ENCODE peak calls at places on chromosomes 5 and 9, in five cellular contexts. One of them, this sample, is unnamed.

GRCh38 chr5:109406719-109407118 is 3.1 kb downstream of the PJA2 start:
- DNase-seq in B cell: no peak
- DNase-seq in adrenal gland: no peak
- DNase-seq in GM10248: no peak
- DNase-seq in thoracic aorta: no peak
- DNase-seq in this sample: no peak

GRCh38 chr9:128657344-128657704 is 677 bp upstream of the DYNC2I2 start:
- DNase-seq in adrenal gland: no peak
- DNase-seq in thoracic aorta: no peak
- DNase-seq in B cell: no peak
- DNase-seq in GM10248: no peak
- DNase-seq in this sample: no peak

GRCh38 chr9:70324963-70325362 is 66.2 kb downstream of the SMC5 start:
- DNase-seq in GM10248: no peak
- DNase-seq in adrenal gland: no peak
- DNase-seq in thoracic aorta: no peak
- DNase-seq in B cell: no peak
- DNase-seq in this sample: no peak

GRCh38 chr5:95884511-95884910 is 62.0 kb upstream of the GLRX start:
- DNase-seq in B cell: no peak
- DNase-seq in adrenal gland: no peak
- DNase-seq in thoracic aorta: no peak
- DNase-seq in GM10248: no peak
- DNase-seq in this sample: no peak

GRCh38 chr9:114434878-114435311 is 47.1 kb upstream of the AKNA start:
- DNase-seq in GM10248: peak; percentile 62
- DNase-seq in thoracic aorta: no peak
- DNase-seq in adrenal gland: peak; percentile 26
- DNase-seq in B cell: peak; percentile 61
- DNase-seq in this sample: no peak

GRCh38 chr5:66757219-66757833 is 161.1 kb downstream of the MAST4 start:
- DNase-seq in GM10248: peak; percentile 31
- DNase-seq in B cell: peak; percentile 27
- DNase-seq in adrenal gland: peak; percentile 59
- DNase-seq in thoracic aorta: no peak
- DNase-seq in this sample: no peak

GRCh38 chr5:34848230-34848629 is 9.3 kb downstream of the TTC23L start:
- DNase-seq in GM10248: no peak
- DNase-seq in adrenal gland: no peak
- DNase-seq in thoracic aorta: no peak
- DNase-seq in B cell: no peak
- DNase-seq in this sample: no peak

GRCh38 chr9:123528521-123528920 is 172.5 kb downstream of the CRB2 start:
- DNase-seq in adrenal gland: no peak
- DNase-seq in thoracic aorta: no peak
- DNase-seq in B cell: no peak
- DNase-seq in GM10248: no peak
- DNase-seq in this sample: no peak

GRCh38 chr9:112547712-112548440 is 61.2 kb downstream of the KIAA1958 start:
- DNase-seq in GM10248: no peak
- DNase-seq in adrenal gland: no peak
- DNase-seq in B cell: no peak
- DNase-seq in thoracic aorta: no peak
- DNase-seq in this sample: no peak

GRCh38 chr5:83360573-83360972 is 111.0 kb upstream of the VCAN start:
- DNase-seq in B cell: no peak
- DNase-seq in GM10248: no peak
- DNase-seq in adrenal gland: no peak
- DNase-seq in thoracic aorta: no peak
- DNase-seq in this sample: no peak

GRCh38 chr5:55276771-55277170 is 30.7 kb downstream of the DHX29 start:
- DNase-seq in adrenal gland: no peak
- DNase-seq in B cell: no peak
- DNase-seq in GM10248: no peak
- DNase-seq in thoracic aorta: no peak
- DNase-seq in this sample: no peak

GRCh38 chr5:1021136-1021968 is 12.8 kb downstream of the NKD2 start:
- DNase-seq in B cell: no peak
- DNase-seq in adrenal gland: no peak
- DNase-seq in thoracic aorta: no peak
- DNase-seq in GM10248: no peak
- DNase-seq in this sample: no peak

GRCh38 chr9:37329576-37329975 is 92.9 kb upstream of the GRHPR start:
- DNase-seq in B cell: peak; percentile 14
- DNase-seq in GM10248: no peak
- DNase-seq in adrenal gland: no peak
- DNase-seq in thoracic aorta: no peak
- DNase-seq in this sample: no peak

GRCh38 chr5:147835386-147835798 is 3.9 kb upstream of the SPINK1 start:
- DNase-seq in thoracic aorta: no peak
- DNase-seq in GM10248: no peak
- DNase-seq in adrenal gland: no peak
- DNase-seq in B cell: no peak
- DNase-seq in this sample: no peak

GRCh38 chr5:57319633-57320032 is 145.8 kb downstream of the GPBP1 start:
- DNase-seq in thoracic aorta: no peak
- DNase-seq in adrenal gland: no peak
- DNase-seq in GM10248: no peak
- DNase-seq in B cell: no peak
- DNase-seq in this sample: no peak

GRCh38 chr5:160303690-160304089 is 8.7 kb downstream of the CCNJL start:
- DNase-seq in thoracic aorta: no peak
- DNase-seq in GM10248: no peak
- DNase-seq in adrenal gland: no peak
- DNase-seq in B cell: no peak
- DNase-seq in this sample: no peak

GRCh38 chr5:132260714-132261615 is 3.5 kb downstream of the PDLIM4 start:
- DNase-seq in adrenal gland: peak; percentile 49
- DNase-seq in thoracic aorta: peak; percentile 72
- DNase-seq in GM10248: peak; percentile 46
- DNase-seq in B cell: no peak
- DNase-seq in this sample: peak; percentile 78

GRCh38 chr9:85443190-85443598 is 298.6 kb downstream of the AGTPBP1 start:
- DNase-seq in thoracic aorta: no peak
- DNase-seq in B cell: no peak
- DNase-seq in GM10248: no peak
- DNase-seq in adrenal gland: no peak
- DNase-seq in this sample: no peak

GRCh38 chr9:38085308-38085707 is 16.3 kb upstream of the SHB start:
- DNase-seq in GM10248: no peak
- DNase-seq in thoracic aorta: no peak
- DNase-seq in B cell: no peak
- DNase-seq in adrenal gland: no peak
- DNase-seq in this sample: no peak

GRCh38 chr9:26781906-26782305 is 110.7 kb downstream of the CAAP1 start:
- DNase-seq in adrenal gland: no peak
- DNase-seq in thoracic aorta: no peak
- DNase-seq in GM10248: no peak
- DNase-seq in B cell: no peak
- DNase-seq in this sample: no peak

GRCh38 chr9:98226516-98226915 is 28.9 kb downstream of the TBC1D2 start:
- DNase-seq in B cell: no peak
- DNase-seq in GM10248: no peak
- DNase-seq in adrenal gland: no peak
- DNase-seq in thoracic aorta: no peak
- DNase-seq in this sample: no peak

GRCh38 chr9:25600501-25600900 is 77.7 kb downstream of the TUSC1 start:
- DNase-seq in GM10248: no peak
- DNase-seq in thoracic aorta: no peak
- DNase-seq in B cell: no peak
- DNase-seq in adrenal gland: no peak
- DNase-seq in this sample: no peak

GRCh38 chr9:16029056-16029615 is 476.3 kb downstream of the CCDC171 start:
- DNase-seq in adrenal gland: no peak
- DNase-seq in B cell: no peak
- DNase-seq in GM10248: no peak
- DNase-seq in thoracic aorta: no peak
- DNase-seq in this sample: no peak

GRCh38 chr5:134003064-134003956 is 1.5 kb downstream of the VDAC1 start:
- DNase-seq in GM10248: no peak
- DNase-seq in adrenal gland: no peak
- DNase-seq in thoracic aorta: no peak
- DNase-seq in B cell: no peak
- DNase-seq in this sample: no peak

GRCh38 chr5:998975-999501 is 9.6 kb upstream of the NKD2 start:
- DNase-seq in GM10248: no peak
- DNase-seq in B cell: no peak
- DNase-seq in thoracic aorta: no peak
- DNase-seq in adrenal gland: peak; percentile 11
- DNase-seq in this sample: peak; percentile 14

GRCh38 chr5:125486634-125487033 is 740.2 kb upstream of the ZNF608 start:
- DNase-seq in adrenal gland: no peak
- DNase-seq in thoracic aorta: no peak
- DNase-seq in B cell: no peak
- DNase-seq in GM10248: no peak
- DNase-seq in this sample: no peak

GRCh38 chr9:114551750-114552685 is 35.6 kb upstream of the ATP6V1G1 start:
- DNase-seq in thoracic aorta: peak; percentile 56
- DNase-seq in adrenal gland: peak; percentile 93
- DNase-seq in GM10248: no peak
- DNase-seq in B cell: no peak
- DNase-seq in this sample: peak; percentile 60

GRCh38 chr9:26271495-26272122 is 593.4 kb upstream of the TUSC1 start:
- DNase-seq in adrenal gland: no peak
- DNase-seq in thoracic aorta: no peak
- DNase-seq in B cell: no peak
- DNase-seq in GM10248: no peak
- DNase-seq in this sample: no peak

GRCh38 chr9:134962065-134962997 is 44.6 kb upstream of the FCN1 start:
- DNase-seq in GM10248: no peak
- DNase-seq in thoracic aorta: no peak
- DNase-seq in adrenal gland: no peak
- DNase-seq in B cell: no peak
- DNase-seq in this sample: no peak

GRCh38 chr9:114775981-114776380 is 29.9 kb downstream of the TNFSF15 start:
- DNase-seq in adrenal gland: no peak
- DNase-seq in thoracic aorta: no peak
- DNase-seq in GM10248: no peak
- DNase-seq in B cell: no peak
- DNase-seq in this sample: no peak

GRCh38 chr5:68770566-68770965 is 323.2 kb upstream of the SLC30A5 start:
- DNase-seq in B cell: no peak
- DNase-seq in GM10248: no peak
- DNase-seq in thoracic aorta: no peak
- DNase-seq in adrenal gland: no peak
- DNase-seq in this sample: no peak

GRCh38 chr9:69044226-69045219 is 9.0 kb downstream of the FXN start:
- DNase-seq in thoracic aorta: no peak
- DNase-seq in adrenal gland: peak; percentile 33
- DNase-seq in B cell: no peak
- DNase-seq in GM10248: no peak
- DNase-seq in this sample: no peak

GRCh38 chr5:54229041-54229780 is 81.2 kb downstream of the ARL15 start:
- DNase-seq in GM10248: peak; percentile 51
- DNase-seq in B cell: peak; percentile 45
- DNase-seq in thoracic aorta: no peak
- DNase-seq in adrenal gland: peak; percentile 79
- DNase-seq in this sample: peak; percentile 79

GRCh38 chr5:54234304-54234938 is 76.0 kb downstream of the ARL15 start:
- DNase-seq in thoracic aorta: no peak
- DNase-seq in GM10248: peak; percentile 43
- DNase-seq in B cell: no peak
- DNase-seq in adrenal gland: no peak
- DNase-seq in this sample: no peak
- TF ChIP-seq CTCF in thoracic aorta: peak; percentile 46
- TF ChIP-seq CTCF in GM10248: peak; percentile 50
- TF ChIP-seq CTCF in B cell: peak; percentile 60
- TF ChIP-seq CTCF in adrenal gland: peak; percentile 63
- TF ChIP-seq CTCF in this sample: no peak

GRCh38 chr5:127844631-127845030 is 141.4 kb downstream of the CCDC192 start:
- DNase-seq in B cell: no peak
- DNase-seq in GM10248: no peak
- DNase-seq in thoracic aorta: no peak
- DNase-seq in adrenal gland: peak; percentile 20
- DNase-seq in this sample: no peak
- TF ChIP-seq CTCF in B cell: no peak
- TF ChIP-seq CTCF in GM10248: no peak
- TF ChIP-seq CTCF in thoracic aorta: no peak
- TF ChIP-seq CTCF in adrenal gland: no peak
- TF ChIP-seq CTCF in this sample: no peak

DNA sequence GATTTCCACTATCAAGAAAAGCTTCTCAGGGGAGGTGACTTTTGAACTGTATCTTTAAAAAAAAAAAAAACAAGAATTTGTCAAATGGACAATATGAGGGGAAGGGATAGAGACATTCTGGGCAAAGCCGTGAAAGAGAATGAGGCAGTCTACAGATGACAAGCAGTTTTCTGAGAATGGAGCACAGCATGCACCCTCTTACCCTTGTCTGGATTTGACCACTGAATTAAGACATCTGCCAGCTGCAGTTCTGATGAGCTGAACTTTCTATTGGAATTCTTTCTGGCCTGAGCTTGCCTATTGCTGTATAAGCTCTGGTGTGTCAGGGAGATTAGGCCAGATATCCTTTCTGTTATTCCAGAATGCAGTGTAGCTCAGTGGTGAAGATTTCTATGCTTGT is 10.3 kb upstream of the RANBP3L start:
- DNase-seq in GM10248: no peak
- DNase-seq in B cell: no peak
- DNase-seq in thoracic aorta: no peak
- DNase-seq in adrenal gland: no peak
- DNase-seq in this sample: no peak
- TF ChIP-seq CTCF in GM10248: no peak
- TF ChIP-seq CTCF in B cell: no peak
- TF ChIP-seq CTCF in thoracic aorta: no peak
- TF ChIP-seq CTCF in adrenal gland: no peak
- TF ChIP-seq CTCF in this sample: no peak

GRCh38 chr5:168086736-168087135 is 204.7 kb upstream of the WWC1 start:
- DNase-seq in GM10248: no peak
- DNase-seq in B cell: no peak
- DNase-seq in thoracic aorta: no peak
- DNase-seq in adrenal gland: no peak
- DNase-seq in this sample: no peak

GRCh38 chr5:168085321-168086040 is 206.0 kb upstream of the WWC1 start:
- DNase-seq in adrenal gland: no peak
- DNase-seq in GM10248: no peak
- DNase-seq in B cell: no peak
- DNase-seq in thoracic aorta: no peak
- DNase-seq in this sample: no peak

GRCh38 chr5:168088415-168089165 is 202.9 kb upstream of the WWC1 start:
- DNase-seq in GM10248: no peak
- DNase-seq in adrenal gland: no peak
- DNase-seq in B cell: no peak
- DNase-seq in thoracic aorta: no peak
- DNase-seq in this sample: no peak

GRCh38 chr5:168089201-168089887 is 202.1 kb upstream of the WWC1 start:
- DNase-seq in adrenal gland: no peak
- DNase-seq in GM10248: no peak
- DNase-seq in thoracic aorta: no peak
- DNase-seq in B cell: no peak
- DNase-seq in this sample: no peak

GRCh38 chr5:168086104-168086610 is 205.3 kb upstream of the WWC1 start:
- DNase-seq in thoracic aorta: no peak
- DNase-seq in adrenal gland: no peak
- DNase-seq in B cell: no peak
- DNase-seq in GM10248: no peak
- DNase-seq in this sample: no peak
- TF ChIP-seq CTCF in thoracic aorta: no peak
- TF ChIP-seq CTCF in adrenal gland: no peak
- TF ChIP-seq CTCF in B cell: no peak
- TF ChIP-seq CTCF in GM10248: no peak
- TF ChIP-seq CTCF in this sample: no peak

GRCh38 chr5:141199359-141200235 is at the start of gene PCDHB11:
- DNase-seq in thoracic aorta: no peak
- DNase-seq in B cell: no peak
- DNase-seq in GM10248: no peak
- DNase-seq in adrenal gland: no peak
- DNase-seq in this sample: no peak
- TF ChIP-seq CTCF in thoracic aorta: no peak
- TF ChIP-seq CTCF in B cell: no peak
- TF ChIP-seq CTCF in GM10248: no peak
- TF ChIP-seq CTCF in adrenal gland: no peak
- TF ChIP-seq CTCF in this sample: no peak